ENCODE peak calls at places on chromosomes 3 and 15, in seven cellular contexts. L is osteoblast, Y is testis, M is PC-3, Z is mesendoderm, E is left lung, P is A673. D is an unnamed sample.

GRCh38 chr3:44033123-44033522 is 208.6 kb upstream of the TOPAZ1 start:
- DNase-seq in L (no peak), Y (no peak), M (no peak), Z (no peak), E (no peak), P (no peak), D (no peak)

GRCh38 chr15:92164327-92165000 is 229.2 kb upstream of the ST8SIA2 start:
- DNase-seq in L (peak; percentile 65), Y (no peak), M (no peak), Z (peak; percentile 87), E (no peak), P (no peak), D (no peak)

GRCh38 chr15:34753236-34753894 is 1.4 kb downstream of the GJD2 start:
- DNase-seq in L (peak; percentile 90), Y (peak; percentile 50), M (peak; percentile 51), Z (peak; percentile 86), E (no peak), P (peak; percentile 65), D (no peak)

GRCh38 chr15:62951481-62951880 is 91.1 kb upstream of the TPM1 start:
- DNase-seq in L (no peak), Y (no peak), M (no peak), Z (no peak), E (no peak), P (no peak), D (no peak)

GRCh38 chr3:38477057-38477820 is 18.9 kb upstream of the EXOG start:
- DNase-seq in L (no peak), Y (no peak), M (no peak), Z (no peak), E (no peak), P (no peak), D (no peak)

GRCh38 chr3:16309558-16309957 is 44.5 kb downstream of the OXNAD1 start:
- DNase-seq in L (no peak), Y (no peak), M (peak; percentile 80), Z (peak; percentile 66), E (no peak), P (peak; percentile 41), D (no peak)

GRCh38 chr15:29888651-29889050 is 66.4 kb upstream of the TJP1 start:
- DNase-seq in L (peak; percentile 74), Y (no peak), M (no peak), Z (peak; percentile 91), E (no peak), P (no peak), D (no peak)

GRCh38 chr15:83112233-83112958 is 5.0 kb downstream of the TM6SF1 start:
- DNase-seq in L (peak; percentile 89), Y (no peak), M (no peak), Z (no peak), E (no peak), P (no peak), D (no peak)

GRCh38 chr3:106758459-106758858 is 618.8 kb upstream of the CCDC54 start:
- DNase-seq in L (no peak), Y (no peak), M (no peak), Z (no peak), E (no peak), P (no peak), D (no peak)

GRCh38 chr3:134768845-134769244 is 26.2 kb upstream of the EPHB1 start:
- DNase-seq in L (no peak), Y (no peak), M (no peak), Z (no peak), E (no peak), P (no peak), D (no peak)

GRCh38 chr3:159189994-159190669 is 388.3 kb downstream of the MFSD1 start:
- DNase-seq in L (no peak), Y (no peak), M (peak; percentile 48), Z (no peak), E (no peak), P (no peak), D (no peak)

GRCh38 chr3:117547956-117548550 is 838.5 kb downstream of the TUSC7 start:
- DNase-seq in L (peak; percentile 65), Y (no peak), M (peak; percentile 66), Z (peak; percentile 26), E (no peak), P (no peak), D (no peak)

GRCh38 chr15:73978896-73979295 is 13.2 kb downstream of the STOML1 start:
- DNase-seq in L (no peak), Y (no peak), M (no peak), Z (no peak), E (no peak), P (no peak), D (no peak)

GRCh38 chr15:83559310-83559966 is 94.5 kb upstream of the ADAMTSL3 start:
- DNase-seq in L (peak; percentile 88), Y (peak; percentile 70), M (peak; percentile 87), Z (peak; percentile 86), E (no peak), P (peak; percentile 85), D (peak; percentile 67)

GRCh38 chr3:154952538-154952937 is 127.6 kb upstream of the MME start:
- DNase-seq in L (no peak), Y (no peak), M (no peak), Z (no peak), E (no peak), P (no peak), D (no peak)

GRCh38 chr15:82132742-82133141 is 86.9 kb upstream of the MEX3B start:
- DNase-seq in L (peak; percentile 63), Y (no peak), M (peak; percentile 90), Z (no peak), E (no peak), P (no peak), D (no peak)

GRCh38 chr3:59798372-59799086 is 748.7 kb upstream of the CFAP20DC start:
- DNase-seq in L (no peak), Y (no peak), M (no peak), Z (no peak), E (no peak), P (no peak), D (no peak)

GRCh38 chr3:39362177-39362576 is 21.0 kb upstream of the SLC25A38 start:
- DNase-seq in L (no peak), Y (no peak), M (no peak), Z (no peak), E (no peak), P (no peak), D (no peak)

GRCh38 chr3:191958980-191959671 is 498.2 kb downstream of the PYDC2 start:
- DNase-seq in L (no peak), Y (no peak), M (no peak), Z (no peak), E (no peak), P (no peak), D (no peak)

DNA sequence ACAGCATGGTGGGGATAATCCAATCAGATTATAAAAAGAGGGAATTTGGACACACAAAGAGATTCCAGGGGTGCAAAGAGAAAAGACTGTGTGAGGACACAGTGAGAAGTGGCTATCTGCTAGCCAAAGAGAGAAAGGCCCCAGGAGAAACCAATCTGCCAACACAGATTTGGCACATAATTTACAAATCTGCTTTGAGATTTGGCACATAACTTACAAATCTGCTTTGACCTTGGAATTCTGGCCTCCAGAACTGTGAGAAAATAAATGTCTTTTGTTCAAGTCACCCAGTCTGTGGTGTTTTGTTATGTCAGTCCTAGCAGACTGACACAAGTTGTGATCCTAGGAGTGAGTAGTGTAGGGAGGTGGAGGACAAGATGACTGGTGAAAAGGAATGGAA is 3.5 kb upstream of the TM4SF18 start:
- DNase-seq in L (no peak), Y (no peak), M (no peak), Z (no peak), E (no peak), P (no peak), D (no peak)
- H3K27ac ChIP-seq in L (no peak overlapping the region), Y (peak overlapping the region; percentile 27), M (no peak overlapping the region), Z (no peak overlapping the region), E (no peak overlapping the region), P (no peak overlapping the region), D (no peak overlapping the region)

DNA sequence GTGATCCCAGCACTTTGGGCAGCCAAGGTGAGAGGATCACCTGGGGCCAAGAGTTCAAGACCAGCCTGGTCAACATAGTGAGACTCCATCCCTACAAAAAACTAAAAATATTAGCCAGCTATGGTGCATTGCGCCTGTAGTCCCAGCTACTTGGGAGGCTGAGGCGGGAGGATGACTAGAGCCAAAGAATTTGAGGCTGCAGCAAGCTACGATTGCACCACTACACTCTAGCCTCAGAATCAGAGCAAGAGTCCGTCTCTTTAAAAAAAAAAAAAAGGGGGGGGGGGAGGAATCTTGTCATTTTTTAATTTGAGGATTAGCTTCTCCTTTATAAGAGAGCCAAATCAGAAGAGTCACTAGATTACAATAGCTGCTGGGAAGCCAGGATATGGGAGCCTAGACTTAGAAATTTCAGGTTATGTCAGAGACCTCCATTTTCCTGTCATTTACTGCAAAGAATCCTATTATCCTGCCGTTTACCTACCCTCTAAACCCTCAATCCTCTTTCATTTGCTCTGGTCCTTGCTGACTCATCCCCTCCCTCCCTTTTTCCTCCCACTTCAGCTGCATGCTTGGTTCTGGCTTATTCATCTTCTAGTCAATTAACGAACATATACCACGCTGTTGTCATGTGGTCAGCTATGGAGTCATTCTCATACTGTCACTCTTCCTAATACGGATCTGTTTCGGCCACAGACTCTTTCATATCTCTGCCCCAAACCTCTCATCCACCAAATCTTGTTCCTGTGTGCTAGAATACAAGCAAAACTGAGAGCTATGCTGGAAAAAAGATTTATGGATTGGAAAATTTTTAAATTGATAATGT is 83.8 kb upstream of the PPIB start:
- DNase-seq in L (peak; percentile 17), Y (no peak), M (peak; percentile 77), Z (peak; percentile 83), E (no peak), P (peak; percentile 77), D (no peak)
- H3K27ac ChIP-seq in L (peak overlapping the region; percentile 97), Y (no peak overlapping the region), M (peak overlapping the region; percentile 95), Z (no peak overlapping the region), E (no peak overlapping the region), P (peak overlapping the region; percentile 62), D (no peak overlapping the region)

DNA sequence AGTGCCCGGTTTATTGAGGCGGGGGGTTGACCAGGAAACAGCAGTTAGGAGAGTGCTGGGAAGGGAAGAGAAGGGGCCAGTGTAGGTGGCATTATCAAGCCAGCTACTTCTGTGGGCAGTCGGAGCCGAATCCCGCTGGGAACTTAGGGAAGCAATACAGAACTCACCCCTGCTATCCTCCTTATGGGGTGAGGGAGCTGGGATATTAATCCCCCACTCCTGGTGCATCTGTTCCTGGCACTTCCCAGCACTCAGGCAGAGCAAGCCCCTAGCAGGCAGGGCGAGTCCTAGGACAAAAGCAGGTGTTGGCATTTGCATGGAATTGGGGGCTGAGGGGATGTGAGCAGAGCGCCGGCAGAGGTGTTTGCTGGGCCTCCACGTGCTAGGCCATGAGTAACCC is 48.6 kb downstream of the SMAD6 start:
- DNase-seq in L (no peak), Y (no peak), M (no peak), Z (no peak), E (peak; percentile 9), P (no peak), D (no peak)
- H3K27ac ChIP-seq in L (no peak overlapping the region), Y (no peak overlapping the region), M (no peak overlapping the region), Z (no peak overlapping the region), E (no peak overlapping the region), P (peak overlapping the region; percentile 65), D (no peak overlapping the region)

GRCh38 chr3:127735767-127736693 is 63.3 kb downstream of the ABTB1 start:
- DNase-seq in L (peak; percentile 81), Y (peak; percentile 58), M (peak; percentile 54), Z (no peak), E (no peak), P (peak; percentile 35), D (no peak)

GRCh38 chr3:127733781-127734180 is 61.0 kb downstream of the ABTB1 start:
- DNase-seq in L (no peak), Y (no peak), M (no peak), Z (no peak), E (no peak), P (peak; percentile 41), D (no peak)

GRCh38 chr3:127732879-127733350 is 60.2 kb downstream of the ABTB1 start:
- DNase-seq in L (no peak), Y (no peak), M (no peak), Z (peak; percentile 14), E (no peak), P (no peak), D (no peak)

GRCh38 chr3:127734181-127734720 is 61.5 kb downstream of the ABTB1 start:
- DNase-seq in L (no peak), Y (no peak), M (no peak), Z (no peak), E (no peak), P (no peak), D (no peak)

GRCh38 chr3:127734754-127735473 is 62.2 kb downstream of the ABTB1 start:
- DNase-seq in L (peak; percentile 95), Y (peak; percentile 53), M (peak; percentile 88), Z (peak; percentile 90), E (peak; percentile 56), P (peak; percentile 94), D (peak; percentile 27)
- H3K27ac ChIP-seq in L (peak overlapping the region; percentile 87), Y (peak overlapping the region; percentile 87), M (peak overlapping the region; percentile 95), Z (no peak overlapping the region), E (peak overlapping the region; percentile 6), P (peak overlapping the region; percentile 75), D (no peak overlapping the region)

D was measured in substantia nigra.